ENCODE peak calls at places on chromosome 17, in eight cellular contexts. U is right lobe of liver, O is HFFc6, A is IMR-90, E is AG04450, L is neural crest cell, F is type B pancreatic cell, D is ovary. K is an unnamed sample.

GRCh38 chr17:225551-225950 is 44.1 kb upstream of the DOC2B start:
- DNase-seq in U (no peak), A (no peak), O (no peak), D (peak), L (no peak), E (no peak), F (no peak), K (peak)

GRCh38 chr17:56176101-56176500 is 22.8 kb downstream of the ANKFN1 start:
- DNase-seq in E (no peak), U (no peak), A (peak), L (no peak), O (peak), F (no peak), D (no peak), K (no peak)

GRCh38 chr17:80123791-80124190 is 22.4 kb downstream of the GAA start:
- DNase-seq in O (no peak), E (no peak), A (peak), F (no peak), L (no peak), D (no peak), U (no peak), K (no peak)

GRCh38 chr17:75524971-75525805 is at the start of gene LLGL2:
- DNase-seq in O (no peak), L (peak), A (peak), D (peak), E (no peak), U (peak), F (peak), K (no peak)

GRCh38 chr17:61794242-61794641 is 69.1 kb downstream of the BRIP1 start:
- DNase-seq in A (no peak), L (no peak), D (no peak), U (no peak), E (no peak), F (no peak), O (no peak), K (no peak)

GRCh38 chr17:57010495-57010894 is 32.6 kb downstream of the SCPEP1 start:
- DNase-seq in A (no peak), L (no peak), D (no peak), F (no peak), U (no peak), E (no peak), O (no peak), K (no peak)

GRCh38 chr17:50618300-50618699 is 16.4 kb upstream of the ABCC3 start:
- DNase-seq in E (no peak), L (no peak), D (no peak), O (no peak), A (peak), U (no peak), F (no peak), K (no peak)

GRCh38 chr17:46771601-46772012 is 46.9 kb downstream of the WNT3 start:
- DNase-seq in U (peak), L (no peak), A (no peak), F (no peak), D (peak), O (no peak), E (no peak), K (no peak)

GRCh38 chr17:45852535-45853297 is 8.0 kb downstream of the SPPL2C start:
- DNase-seq in U (peak), O (peak), L (peak), D (peak), F (no peak), A (peak), E (peak), K (no peak)

GRCh38 chr17:71409137-71409536 is 711.7 kb upstream of the SOX9 start:
- DNase-seq in U (no peak), A (no peak), E (no peak), O (no peak), F (no peak), D (no peak), L (no peak), K (no peak)

GRCh38 chr17:79944821-79945391 is 90.8 kb downstream of the TBC1D16 start:
- DNase-seq in D (peak), O (no peak), F (peak), L (no peak), E (no peak), U (peak), A (no peak), K (no peak)

GRCh38 chr17:66855204-66855603 is 20.3 kb downstream of the CACNG5 start:
- DNase-seq in L (no peak), D (no peak), A (no peak), O (no peak), F (no peak), E (no peak), U (no peak), K (no peak)

GRCh38 chr17:42676424-42677011 is at the start of gene PLEKHH3:
- DNase-seq in F (no peak), U (no peak), E (no peak), O (peak), A (no peak), D (no peak), L (peak), K (no peak)

GRCh38 chr17:31494259-31495048 is 103.0 kb downstream of the RAB11FIP4 start:
- DNase-seq in D (no peak), L (no peak), U (no peak), E (no peak), F (no peak), O (no peak), A (no peak), K (peak)

GRCh38 chr17:34171245-34171818 is 83.8 kb upstream of the CCL2 start:
- DNase-seq in A (peak), E (no peak), L (peak), D (peak), O (peak), F (no peak), U (peak), K (peak)

GRCh38 chr17:66724581-66725341 is 110.2 kb upstream of the CACNG5 start:
- DNase-seq in U (no peak), L (no peak), D (no peak), A (peak), F (no peak), O (no peak), E (no peak), K (no peak)

GRCh38 chr17:71398706-71399620 is 721.9 kb upstream of the SOX9 start:
- DNase-seq in A (no peak), O (no peak), D (no peak), L (no peak), E (no peak), F (no peak), U (no peak), K (no peak)

GRCh38 chr17:52306314-52306713 is 147.8 kb upstream of the CA10 start:
- DNase-seq in D (no peak), A (no peak), F (no peak), L (no peak), O (no peak), E (no peak), U (no peak), K (no peak)

GRCh38 chr17:35596530-35597233 is 9.6 kb downstream of the AP2B1 start:
- DNase-seq in E (no peak), L (no peak), O (no peak), U (no peak), F (no peak), D (no peak), A (no peak), K (no peak)

GRCh38 chr17:42459256-42459982 is 741 bp downstream of the ATP6V0A1 start:
- DNase-seq in U (peak), L (peak), E (no peak), O (peak), A (peak), D (peak), F (no peak), K (no peak)

GRCh38 chr17:18967806-18968744 is 16.1 kb downstream of the SLC5A10 start:
- DNase-seq in F (no peak), D (no peak), A (no peak), E (no peak), U (no peak), L (no peak), O (no peak), K (no peak)

GRCh38 chr17:18076941-18077340 is 10.8 kb upstream of the DRG2 start:
- DNase-seq in F (no peak), L (no peak), U (no peak), A (peak), O (no peak), E (no peak), D (no peak), K (no peak)

GRCh38 chr17:50956750-50957523 is 90.8 kb upstream of the TOB1 start:
- DNase-seq in A (peak), U (peak), D (peak), L (peak), O (peak), F (no peak), E (peak), K (peak)

GRCh38 chr17:82598256-82599011 is 49.8 kb downstream of the WDR45B start:
- DNase-seq in U (no peak), O (no peak), F (no peak), A (peak), L (no peak), D (no peak), E (no peak), K (no peak)

GRCh38 chr17:51487947-51488346 is 227.6 kb downstream of the UTP18 start:
- DNase-seq in D (no peak), U (no peak), O (no peak), E (no peak), L (no peak), F (no peak), A (no peak), K (no peak)

GRCh38 chr17:53543363-53543927 is 279.3 kb upstream of the KIF2B start:
- DNase-seq in D (no peak), L (no peak), F (no peak), U (no peak), E (no peak), A (no peak), O (no peak), K (no peak)

GRCh38 chr17:2401426-2402221 is 764 bp upstream of the MNT start:
- DNase-seq in O (peak), E (peak), L (peak), U (peak), A (peak), F (peak), D (peak), K (peak)

GRCh38 chr17:78414178-78415162 is 36.0 kb downstream of the PGS1 start:
- DNase-seq in A (no peak), D (no peak), U (no peak), F (no peak), L (no peak), E (no peak), O (no peak), K (no peak)

GRCh38 chr17:67629963-67630320 is 87.8 kb upstream of the NOL11 start:
- DNase-seq in A (peak), U (no peak), O (peak), L (no peak), E (no peak), F (no peak), D (no peak), K (no peak)

GRCh38 chr17:42531455-42532354 is 4.3 kb upstream of the NAGLU start:
- DNase-seq in L (peak), D (peak), U (peak), A (peak), F (no peak), E (no peak), O (peak), K (no peak)

GRCh38 chr17:63458478-63458877 is 12.4 kb upstream of the CYB561 start:
- DNase-seq in E (no peak), A (no peak), O (no peak), L (no peak), F (no peak), U (no peak), D (no peak), K (no peak)

GRCh38 chr17:51926448-51926847 is 232.1 kb downstream of the CA10 start:
- DNase-seq in F (no peak), A (no peak), E (no peak), L (no peak), D (peak), U (no peak), O (no peak), K (no peak)

GRCh38 chr17:39709998-39710964 is 10.4 kb downstream of the ERBB2 start:
- DNase-seq in D (no peak), A (no peak), E (no peak), U (peak), F (no peak), L (no peak), O (no peak), K (no peak)
- TF ChIP-seq CTCF in D (no peak), A (no peak), E (no peak), U (no peak), F (no peak), L (no peak), O (no peak), K (no peak)

DNA sequence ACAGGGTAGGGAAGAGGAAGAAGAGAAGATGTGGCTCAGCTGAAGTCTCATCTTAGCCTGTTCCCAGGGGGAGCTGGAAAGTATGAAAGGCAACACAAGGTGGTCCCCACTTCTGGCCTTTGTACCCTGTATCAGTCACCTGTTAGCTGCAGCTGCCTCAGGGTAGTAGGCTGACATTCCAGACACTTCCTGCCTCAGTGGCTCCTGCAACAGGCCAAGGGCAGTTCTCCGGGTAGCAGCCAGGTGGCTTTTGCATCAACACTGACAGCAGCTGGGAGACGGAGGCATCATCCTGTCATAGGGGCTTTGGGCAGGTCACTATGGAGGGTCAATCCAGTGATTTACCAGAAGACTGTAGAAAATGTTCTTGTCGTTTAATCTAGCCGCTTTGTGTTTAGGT is 124.0 kb downstream of the RGS9 start:
- DNase-seq in A (no peak), D (no peak), U (no peak), O (no peak), L (no peak), F (peak), E (no peak), K (no peak)
- TF ChIP-seq CTCF in A (no peak), D (no peak), U (no peak), O (no peak), L (peak), F (peak), E (no peak), K (no peak)

GRCh38 chr17:48373130-48373844 is 56.7 kb downstream of the SKAP1 start:
- DNase-seq in F (no peak), E (no peak), L (no peak), D (no peak), O (no peak), A (no peak), U (no peak), K (no peak)
- TF ChIP-seq CTCF in F (no peak), E (no peak), L (no peak), D (no peak), O (no peak), A (no peak), U (no peak), K (no peak)

GRCh38 chr17:27650836-27651235 is 19.8 kb downstream of the LGALS9 start:
- DNase-seq in E (no peak), L (no peak), D (no peak), O (no peak), F (no peak), U (no peak), A (no peak), K (no peak)

GRCh38 chr17:27651411-27652345 is 20.7 kb downstream of the LGALS9 start:
- DNase-seq in D (peak), O (peak), E (no peak), F (no peak), U (peak), L (peak), A (peak), K (no peak)

GRCh38 chr17:27654136-27654535 is 23.1 kb downstream of the LGALS9 start:
- DNase-seq in A (no peak), O (no peak), D (no peak), F (no peak), E (no peak), U (no peak), L (no peak), K (no peak)

GRCh38 chr17:27654654-27655524 is 23.9 kb downstream of the LGALS9 start:
- DNase-seq in O (peak), F (peak), U (peak), L (peak), E (peak), D (peak), A (peak), K (peak)

DNA sequence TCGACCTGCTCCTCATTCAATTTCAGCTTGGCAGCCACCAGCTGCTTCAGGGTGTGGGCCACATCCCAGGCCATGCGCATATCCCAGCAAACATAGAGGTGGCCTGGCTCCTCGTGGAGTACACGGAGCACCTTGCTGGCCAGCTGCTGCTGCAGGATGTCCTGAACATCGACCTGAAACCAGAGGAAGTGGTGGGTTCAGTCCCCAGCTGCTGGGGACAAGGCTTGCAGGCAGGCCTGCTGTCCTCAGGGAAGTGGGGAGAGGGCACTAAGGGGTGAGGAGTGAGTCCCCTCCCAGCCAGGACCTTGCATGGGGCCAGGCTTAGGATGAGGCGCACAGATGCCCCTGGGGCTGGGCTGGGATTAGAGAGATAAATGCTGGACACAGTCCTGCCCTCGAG is 22.6 kb downstream of the LGALS9 start:
- DNase-seq in A (no peak), E (no peak), U (no peak), L (no peak), D (no peak), F (no peak), O (no peak), K (no peak)
- TF ChIP-seq CTCF in A (no peak), E (no peak), U (no peak), L (no peak), D (no peak), F (no peak), O (no peak), K (no peak)

DNA sequence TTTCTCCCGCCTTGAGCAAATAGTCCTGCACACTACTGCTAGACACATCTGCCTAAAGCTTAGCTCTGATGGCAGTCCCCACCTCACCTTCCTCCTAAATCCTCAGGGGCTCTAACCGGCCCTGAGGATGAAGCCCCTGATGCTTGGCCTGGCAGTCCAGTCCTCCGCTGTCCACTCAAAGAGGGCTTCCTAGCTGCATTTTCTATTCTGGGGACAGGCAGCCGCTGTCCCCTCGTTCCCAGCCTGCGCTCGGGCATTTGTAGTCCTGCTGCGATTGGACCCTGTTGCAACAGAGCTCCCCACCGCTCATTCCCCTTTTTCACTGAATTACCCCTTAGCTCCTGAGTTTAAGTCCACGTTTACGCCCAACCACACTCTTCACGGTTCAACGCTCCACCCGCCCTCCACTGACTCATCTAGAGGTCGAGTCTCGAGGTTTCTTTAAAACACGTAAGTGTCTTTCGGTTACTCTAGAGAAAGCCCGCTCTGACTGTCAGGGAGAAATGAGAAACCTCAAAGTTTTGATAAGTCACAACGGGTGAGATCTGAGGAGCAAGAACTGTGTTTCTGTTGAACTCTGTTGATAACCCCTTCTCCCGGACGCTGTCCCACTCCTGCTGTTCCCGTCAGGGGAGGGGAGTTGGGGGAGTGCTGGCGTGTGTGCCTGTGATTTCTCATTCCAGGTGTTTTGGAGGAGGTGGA is 4.5 kb downstream of the CCR7 start:
- DNase-seq in O (no peak), E (no peak), U (no peak), F (peak), D (peak), L (no peak), A (peak), K (peak)
- TF ChIP-seq CTCF in O (peak), E (no peak), U (no peak), F (no peak), D (no peak), L (peak), A (no peak), K (peak)

GRCh38 chr17:8110456-8110804 is 7.9 kb downstream of the ALOXE3 start:
- DNase-seq in U (no peak), D (no peak), A (no peak), L (no peak), O (no peak), E (no peak), F (no peak), K (no peak)

GRCh38 chr17:8108972-8109668 is 9.2 kb downstream of the ALOXE3 start:
- DNase-seq in O (no peak), L (no peak), E (no peak), U (no peak), A (no peak), F (no peak), D (no peak), K (no peak)

GRCh38 chr17:8110907-8111306 is 7.4 kb downstream of the ALOXE3 start:
- DNase-seq in U (no peak), A (no peak), F (no peak), E (no peak), O (no peak), D (no peak), L (no peak), K (no peak)

GRCh38 chr17:8105957-8106398 is 12.3 kb downstream of the ALOXE3 start:
- DNase-seq in D (no peak), F (no peak), U (no peak), O (no peak), L (no peak), E (no peak), A (no peak), K (no peak)

DNA sequence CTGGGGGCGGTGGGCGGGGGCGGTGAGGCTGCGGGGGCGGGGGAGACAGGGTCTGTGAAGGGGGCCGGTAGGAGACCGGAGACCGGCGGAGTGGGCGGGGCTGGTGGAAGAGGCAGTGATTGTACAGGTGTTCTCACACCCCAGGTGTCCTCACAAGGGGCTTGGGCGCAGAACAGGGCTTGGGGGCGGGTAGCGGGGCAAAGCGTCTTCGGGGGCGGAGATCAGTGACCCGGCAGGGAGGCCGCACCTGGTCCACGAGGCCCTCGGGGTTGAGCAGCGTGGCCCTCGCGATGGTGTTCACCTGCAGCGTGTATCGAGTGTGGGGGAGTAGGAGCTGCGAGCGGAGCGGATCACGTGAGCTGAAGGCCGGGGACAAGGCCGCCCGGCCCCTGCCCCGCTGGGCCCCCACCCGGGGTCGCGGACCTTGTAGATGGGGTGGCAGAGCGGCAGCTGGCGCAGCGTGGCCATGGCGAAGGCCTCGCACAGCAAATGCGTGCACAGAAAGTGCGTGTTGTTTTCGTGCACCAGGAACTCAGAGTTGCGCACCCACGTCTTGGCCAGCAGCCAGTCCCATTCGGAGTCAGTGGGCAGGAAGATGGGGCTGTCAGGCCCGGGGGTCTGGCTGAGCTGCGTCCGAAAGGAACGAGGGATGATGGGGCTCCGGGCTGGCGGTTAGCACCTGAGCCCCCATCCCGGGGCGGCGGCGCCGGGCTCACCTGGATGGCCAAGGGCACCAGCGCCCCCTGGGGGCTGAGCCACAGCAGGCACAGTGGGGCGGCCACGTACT is 8.5 kb downstream of the ALOXE3 start:
- DNase-seq in D (peak), L (peak), A (no peak), U (peak), E (no peak), O (no peak), F (no peak), K (no peak)
- TF ChIP-seq CTCF in D (peak), L (peak), A (peak), U (peak), E (peak), O (peak), F (peak), K (peak)

GRCh38 chr17:29575511-29576213 is 7.2 kb downstream of the TP53I13 start:
- DNase-seq in D (no peak), O (no peak), F (peak), U (peak), L (no peak), A (no peak), E (no peak), K (no peak)
- TF ChIP-seq CTCF in D (no peak), O (no peak), F (no peak), U (no peak), L (no peak), A (no peak), E (no peak), K (no peak)